ENCODE peak calls at places on chromosomes 4 and X, in nine cellular contexts. A is neural progenitor cell, I is pancreas, D is astrocyte, B is fibroblast of lung, S is activated B cell treated with CpG ODN at 0.5 μM for 24 hours, H is transverse colon, Y is body of pancreas, G is fibroblast of pulmonary artery. F is an unnamed sample.

GRCh38 chr4:91288702-91289311 is 1015.0 kb upstream of the GRID2 start:
- DNase-seq in A (no peak), I (no peak), D (no peak), B (no peak), S (no peak), H (no peak), Y (peak), G (peak), F (no peak)

GRCh38 chr4:75048208-75048879 is 115.4 kb downstream of the PARM1 start:
- DNase-seq in A (peak), I (no peak), D (no peak), B (no peak), S (no peak), H (no peak), Y (peak), G (no peak), F (no peak)

GRCh38 chr4:87849612-87850011 is 16.8 kb downstream of the MEPE start:
- DNase-seq in A (no peak), I (no peak), D (peak), B (peak), S (no peak), H (no peak), Y (no peak), G (peak), F (no peak)

GRCh38 chr4:48909697-48910096 is 3.1 kb upstream of the OCIAD2 start:
- DNase-seq in A (no peak), I (no peak), D (peak), B (peak), S (no peak), H (peak), Y (no peak), G (peak), F (no peak)

GRCh38 chr4:145177906-145178538 is 2.4 kb downstream of the OTUD4 start:
- DNase-seq in A (no peak), I (no peak), D (peak), B (peak), S (no peak), H (no peak), Y (no peak), G (peak), F (no peak)

GRCh38 chr4:3690576-3691152 is 75.5 kb upstream of the ADRA2C start:
- DNase-seq in A (no peak), I (peak), D (no peak), B (no peak), S (no peak), H (no peak), Y (no peak), G (no peak), F (no peak)

GRCh38 chrX:147228153-147228552 is 413.6 kb upstream of the CXorf51A start:
- DNase-seq in A (no peak), I (no peak), D (no peak), B (no peak), S (no peak), H (no peak), Y (no peak), G (no peak), F (no peak)

GRCh38 chr4:12926189-12927066 is 557.7 kb downstream of the RAB28 start:
- DNase-seq in A (no peak), I (no peak), D (no peak), B (no peak), S (no peak), H (no peak), Y (no peak), G (no peak), F (no peak)

GRCh38 chr4:69896530-69897116 is 34.2 kb upstream of the CSN1S1 start:
- DNase-seq in A (peak), I (no peak), D (no peak), B (no peak), S (no peak), H (no peak), Y (no peak), G (peak), F (no peak)

GRCh38 chr4:5206391-5206790 is 155.1 kb downstream of the STK32B start:
- DNase-seq in A (no peak), I (no peak), D (peak), B (peak), S (no peak), H (no peak), Y (no peak), G (peak), F (no peak)

GRCh38 chr4:21697583-21697982 is 251.0 kb downstream of the KCNIP4 start:
- DNase-seq in A (peak), I (peak), D (peak), B (peak), S (no peak), H (no peak), Y (peak), G (no peak), F (no peak)

GRCh38 chrX:123849096-123849495 is 10.8 kb upstream of the XIAP start:
- DNase-seq in A (no peak), I (no peak), D (no peak), B (no peak), S (no peak), H (no peak), Y (no peak), G (no peak), F (no peak)

GRCh38 chr4:82797591-82798081 is 960 bp downstream of the SCD5 start:
- DNase-seq in A (peak), I (peak), D (peak), B (peak), S (no peak), H (peak), Y (peak), G (no peak), F (no peak)

GRCh38 chrX:71870337-71871098 is 40.1 kb upstream of the NHSL2 start:
- DNase-seq in A (peak), I (no peak), D (peak), B (peak), S (no peak), H (no peak), Y (no peak), G (peak), F (no peak)

GRCh38 chrX:44244008-44244407 is 99.5 kb downstream of the EFHC2 start:
- DNase-seq in A (peak), I (no peak), D (peak), B (peak), S (no peak), H (no peak), Y (no peak), G (peak), F (no peak)

GRCh38 chr4:80240976-80241375 is 25.5 kb upstream of the FGF5 start:
- DNase-seq in A (no peak), I (no peak), D (peak), B (peak), S (no peak), H (no peak), Y (no peak), G (no peak), F (no peak)

GRCh38 chr4:113899260-113900177 is 79.9 kb downstream of the ARSJ start:
- DNase-seq in A (no peak), I (no peak), D (no peak), B (no peak), S (no peak), H (peak), Y (no peak), G (no peak), F (no peak)

GRCh38 chrX:9393571-9393970 is 71.3 kb upstream of the TBL1X start:
- DNase-seq in A (no peak), I (no peak), D (no peak), B (no peak), S (no peak), H (no peak), Y (no peak), G (no peak), F (no peak)

GRCh38 chr4:138226351-138226750 is 15.8 kb downstream of the SLC7A11 start:
- DNase-seq in A (no peak), I (no peak), D (no peak), B (no peak), S (no peak), H (no peak), Y (no peak), G (no peak), F (no peak)

GRCh38 chr4:169823685-169824084 is 65.9 kb upstream of the HPF1 start:
- DNase-seq in A (peak), I (no peak), D (peak), B (peak), S (no peak), H (peak), Y (peak), G (peak), F (peak)

GRCh38 chr4:82721819-82722423 is 76.7 kb downstream of the SCD5 start:
- DNase-seq in A (peak), I (no peak), D (peak), B (peak), S (no peak), H (no peak), Y (peak), G (no peak), F (no peak)

GRCh38 chr4:150305995-150306394 is 227.8 kb downstream of the DCLK2 start:
- DNase-seq in A (no peak), I (no peak), D (peak), B (peak), S (no peak), H (no peak), Y (no peak), G (peak), F (no peak)

GRCh38 chr4:24130637-24131036 is 240.8 kb upstream of the PPARGC1A start:
- DNase-seq in A (no peak), I (no peak), D (no peak), B (no peak), S (no peak), H (no peak), Y (no peak), G (no peak), F (no peak)

GRCh38 chr4:187612211-187612780 is 383.3 kb upstream of the ZFP42 start:
- DNase-seq in A (no peak), I (no peak), D (peak), B (no peak), S (no peak), H (no peak), Y (no peak), G (no peak), F (no peak)

GRCh38 chr4:78336093-78336943 is 215.3 kb upstream of the ANXA3 start:
- DNase-seq in A (no peak), I (no peak), D (peak), B (peak), S (no peak), H (no peak), Y (no peak), G (peak), F (no peak)

GRCh38 chrX:154411981-154412340 is 622 bp downstream of the TAFAZZIN start:
- DNase-seq in A (peak), I (no peak), D (peak), B (peak), S (peak), H (peak), Y (peak), G (peak), F (no peak)

GRCh38 chrX:150486011-150486410 is 82.4 kb upstream of the MTM1 start:
- DNase-seq in A (peak), I (no peak), D (peak), B (peak), S (no peak), H (peak), Y (peak), G (peak), F (no peak)

GRCh38 chrX:123087326-123087725 is 96.8 kb upstream of the GRIA3 start:
- DNase-seq in A (no peak), I (no peak), D (peak), B (peak), S (no peak), H (no peak), Y (no peak), G (peak), F (no peak)

GRCh38 chr4:140141196-140141845 is 12.7 kb downstream of the MAML3 start:
- DNase-seq in A (no peak), I (no peak), D (no peak), B (no peak), S (no peak), H (no peak), Y (peak), G (no peak), F (no peak)

GRCh38 chr4:1763070-1763549 is 30.0 kb upstream of the FGFR3 start:
- DNase-seq in A (no peak), I (no peak), D (no peak), B (no peak), S (no peak), H (no peak), Y (no peak), G (no peak), F (no peak)

GRCh38 chr4:1765409-1766335 is 27.4 kb upstream of the FGFR3 start:
- DNase-seq in A (peak), I (no peak), D (no peak), B (no peak), S (no peak), H (no peak), Y (no peak), G (no peak), F (no peak)

GRCh38 chr4:1764670-1765069 is 28.4 kb upstream of the FGFR3 start:
- DNase-seq in A (no peak), I (no peak), D (no peak), B (no peak), S (no peak), H (no peak), Y (no peak), G (no peak), F (no peak)

GRCh38 chr4:1762264-1763010 is 30.7 kb upstream of the FGFR3 start:
- DNase-seq in A (no peak), I (no peak), D (no peak), B (no peak), S (no peak), H (no peak), Y (no peak), G (no peak), F (no peak)

DNA sequence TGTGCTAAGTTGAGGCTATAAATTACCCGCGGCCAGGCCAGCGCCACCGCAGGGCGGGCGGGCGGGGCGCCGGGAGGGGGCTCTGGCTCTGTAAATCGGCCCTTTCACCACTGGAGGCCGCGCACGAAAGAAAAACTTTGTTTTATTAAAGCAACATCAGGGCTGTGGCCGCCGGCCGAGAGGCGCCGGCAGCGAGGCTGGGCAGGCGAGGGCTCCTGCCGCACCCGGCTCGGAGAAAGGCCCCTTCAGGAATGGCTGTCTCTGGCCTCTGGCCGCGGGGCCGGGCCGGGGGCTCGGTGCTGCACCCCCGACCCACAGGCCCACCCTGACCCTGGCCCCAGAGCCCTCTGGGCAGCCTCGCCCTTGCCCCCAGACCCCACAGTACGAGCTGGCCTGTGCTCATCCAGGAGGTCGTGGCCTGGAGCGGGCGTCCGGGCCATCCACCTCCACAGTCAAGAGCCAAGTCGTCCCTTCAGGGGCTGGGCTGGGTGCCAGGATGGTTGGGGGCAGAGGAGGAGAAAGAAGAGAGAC is 29.5 kb upstream of the FGFR3 start:
- DNase-seq in A (peak), I (no peak), D (no peak), B (peak), S (no peak), H (peak), Y (peak), G (peak), F (no peak)
- TF ChIP-seq CTCF in A (peak), I (no peak), D (no peak), B (peak), S (no peak), H (peak), Y (peak), G (no peak), F (no peak)

DNA sequence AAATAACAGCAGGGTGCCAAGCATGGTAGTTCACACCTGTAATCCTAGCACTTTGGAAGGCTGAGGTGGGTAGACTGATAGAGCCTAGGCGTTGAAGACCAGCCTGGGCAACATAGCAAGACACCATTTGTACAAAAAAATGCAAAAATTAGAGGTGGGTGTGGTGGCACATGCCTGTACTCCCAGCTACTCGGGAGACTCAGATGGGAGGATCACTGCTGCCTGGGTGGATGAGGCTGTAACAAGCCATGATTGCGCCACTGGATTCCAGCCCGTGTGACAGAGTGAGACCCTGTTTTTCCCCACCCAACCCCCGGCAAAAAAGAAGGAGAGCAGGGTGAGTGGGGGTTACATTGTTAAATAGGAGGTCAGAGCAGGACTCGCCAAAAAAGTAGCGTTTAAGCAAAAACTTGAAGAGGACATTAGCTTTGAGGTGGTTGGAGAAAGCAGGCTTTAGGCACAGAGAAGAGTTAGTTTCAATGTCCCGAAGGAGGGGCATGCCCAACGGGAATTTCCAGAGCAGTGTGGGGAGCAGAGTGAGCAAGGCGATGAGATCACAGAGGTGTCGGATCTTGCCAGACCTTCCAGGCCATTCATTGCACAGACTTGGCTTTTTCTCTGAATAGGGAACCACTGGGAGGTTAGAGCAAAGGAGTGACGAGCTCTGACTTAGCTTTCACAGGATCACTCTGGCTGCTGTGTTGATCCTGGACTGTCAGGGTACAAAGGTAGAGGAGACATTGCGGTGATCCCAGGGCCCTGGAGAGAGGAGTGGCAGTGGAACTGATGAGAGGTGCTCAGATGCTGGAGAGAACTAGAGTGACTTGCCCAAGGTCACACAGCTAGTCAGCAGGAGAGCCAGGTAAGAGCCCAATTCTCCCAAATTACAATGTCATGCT is 70.6 kb downstream of the TRAPPC11 start:
- DNase-seq in A (no peak), I (no peak), D (peak), B (peak), S (no peak), H (no peak), Y (no peak), G (peak), F (no peak)
- TF ChIP-seq CTCF in A (no peak), I (no peak), D (no peak), B (no peak), S (no peak), H (no peak), Y (no peak), G (no peak), F (no peak)

DNA sequence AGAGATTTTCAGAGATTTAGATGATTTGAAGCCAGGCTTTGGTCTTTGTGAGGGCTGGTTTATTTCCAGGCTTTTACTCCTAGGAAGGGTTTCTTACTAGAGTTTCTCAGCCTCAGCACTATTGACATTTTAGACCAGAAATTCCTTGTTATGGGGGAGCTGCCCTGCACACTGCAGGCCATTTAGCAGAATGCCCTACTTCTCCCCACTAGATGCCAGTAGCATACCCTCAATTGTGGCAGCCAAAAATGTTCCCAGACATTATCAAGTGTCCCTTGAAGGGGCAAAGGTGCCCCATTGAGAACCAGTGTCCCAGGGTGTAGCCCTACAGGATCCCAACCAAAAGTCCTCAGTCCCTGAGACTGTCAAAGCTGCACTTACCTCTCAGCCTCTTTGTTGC is 231.6 kb downstream of the QDPR start:
- DNase-seq in A (no peak), I (no peak), D (no peak), B (no peak), S (no peak), H (no peak), Y (no peak), G (no peak), F (no peak)
- TF ChIP-seq CTCF in A (peak), I (no peak), D (no peak), B (no peak), S (no peak), H (no peak), Y (no peak), G (no peak), F (no peak)

GRCh38 chr4:28462766-28463165 is 1602.1 kb downstream of the STIM2 start:
- DNase-seq in A (peak), I (no peak), D (no peak), B (no peak), S (no peak), H (no peak), Y (no peak), G (no peak), F (no peak)
- TF ChIP-seq CTCF in A (peak), I (no peak), D (no peak), B (no peak), S (no peak), H (no peak), Y (no peak), G (peak), F (no peak)

GRCh38 chr4:37936889-37937498 is 23.2 kb upstream of the PTTG2 start:
- DNase-seq in A (no peak), I (no peak), D (no peak), B (no peak), S (no peak), H (no peak), Y (no peak), G (no peak), F (no peak)
- TF ChIP-seq CTCF in A (no peak), I (no peak), D (no peak), B (no peak), S (no peak), H (no peak), Y (no peak), G (no peak), F (no peak)

DNA sequence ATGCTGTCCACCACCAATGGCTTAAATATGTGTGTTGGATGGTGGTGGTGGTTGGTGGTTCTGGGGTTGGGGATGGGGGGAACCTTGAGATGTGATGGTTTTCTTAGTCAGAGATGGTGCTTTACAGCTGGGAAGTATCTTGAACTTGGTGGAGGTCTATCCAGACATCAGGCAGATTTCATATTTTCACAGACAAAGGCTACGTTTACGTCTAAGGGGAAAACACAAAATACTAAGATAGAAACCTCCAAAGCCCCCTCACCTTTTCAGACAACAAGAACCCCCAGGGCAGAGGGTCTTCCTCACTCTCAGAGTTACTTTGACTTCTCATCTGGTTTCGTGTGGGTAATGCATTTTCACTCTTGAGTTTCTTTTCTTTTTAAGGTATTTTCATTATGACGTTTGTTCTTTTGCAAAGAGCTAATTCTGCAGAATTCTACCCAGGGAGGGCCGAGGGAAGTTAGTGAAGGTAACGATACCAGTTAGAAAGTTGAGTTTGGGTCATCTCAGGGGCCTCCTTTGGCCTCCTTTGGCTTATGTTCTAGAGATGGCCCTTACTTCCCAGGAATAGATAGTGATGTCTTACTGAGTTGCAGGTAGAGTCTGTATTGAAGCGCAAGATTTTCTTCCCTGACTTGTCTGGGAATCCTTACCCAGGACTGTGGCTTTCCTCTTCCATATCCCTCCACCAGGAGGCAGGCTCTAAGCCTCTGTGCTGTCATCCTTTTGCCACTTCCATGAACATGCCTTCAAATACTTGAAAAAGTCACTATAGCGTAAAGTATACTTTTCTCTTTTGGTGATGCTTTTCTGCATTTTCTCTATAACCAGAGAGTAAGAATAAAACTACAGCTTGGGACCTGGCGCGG is 31.9 kb downstream of the RHOH start:
- DNase-seq in A (peak), I (no peak), D (no peak), B (no peak), S (no peak), H (no peak), Y (no peak), G (peak), F (no peak)
- TF ChIP-seq CTCF in A (peak), I (no peak), D (peak), B (peak), S (no peak), H (peak), Y (no peak), G (peak), F (peak)